ENCODE peak calls at places on chromosome 21, in seven cellular contexts. P is AG10803; F is HT1080; Z is GM03348; N is skeletal muscle cell; R is activated CD4-positive, alpha-beta memory T cell treated with anti-CD3 and anti-CD28 coated beads for 36 hours; Y is type B pancreatic cell. H is an unnamed sample.

GRCh38 chr21:38441153-38441552 is 57.1 kb downstream of the ERG start:
- DNase-seq in N (no peak), P (no peak), Y (no peak), F (no peak), Z (no peak), R (no peak), H (no peak)

GRCh38 chr21:46151261-46151988 is 4.0 kb downstream of the FTCD start:
- DNase-seq in F (no peak), R (peak), Y (peak), N (no peak), Z (no peak), P (no peak), H (no peak)

GRCh38 chr21:25963186-25963585 is 207.4 kb downstream of the APP start:
- DNase-seq in Y (no peak), F (peak), R (no peak), P (no peak), N (no peak), Z (no peak), H (no peak)

GRCh38 chr21:33208534-33208933 is 21.2 kb upstream of the IFNAR2 start:
- DNase-seq in P (no peak), Y (no peak), N (no peak), F (no peak), Z (no peak), R (no peak), H (no peak)

GRCh38 chr21:41361786-41362604 is at the start of gene MX2:
- DNase-seq in Z (peak), R (peak), F (peak), P (peak), Y (no peak), N (peak), H (peak)

GRCh38 chr21:41360072-41360821 is 1.6 kb upstream of the MX2 start:
- DNase-seq in Y (peak), N (peak), Z (peak), R (no peak), F (no peak), P (peak), H (no peak)

GRCh38 chr21:41639766-41640165 is 127.1 kb downstream of the RIPK4 start:
- DNase-seq in N (no peak), F (no peak), Y (no peak), R (no peak), P (no peak), Z (no peak), H (no peak)

GRCh38 chr21:29130234-29130993 is at the start of gene MAP3K7CL:
- DNase-seq in P (peak), N (peak), Y (no peak), R (no peak), F (peak), Z (peak), H (peak)

GRCh38 chr21:30257773-30258172 is 25.0 kb downstream of the KRTAP24-1 start:
- DNase-seq in Z (peak), P (peak), N (peak), Y (no peak), F (peak), R (no peak), H (peak)

GRCh38 chr21:38346286-38346685 is 89.5 kb downstream of the KCNJ15 start:
- DNase-seq in Y (no peak), P (no peak), R (no peak), F (no peak), N (no peak), Z (no peak), H (no peak)

GRCh38 chr21:27033467-27033866 is 66.6 kb upstream of the ADAMTS5 start:
- DNase-seq in N (no peak), P (no peak), Z (no peak), Y (no peak), R (no peak), F (no peak), H (no peak)

GRCh38 chr21:43333301-43334062 is 93.4 kb downstream of the SIK1 start:
- DNase-seq in F (peak), R (no peak), Z (peak), P (peak), N (peak), Y (no peak), H (no peak)

GRCh38 chr21:32921632-32922230 is 104.0 kb upstream of the OLIG2 start:
- DNase-seq in P (no peak), R (peak), Y (no peak), F (no peak), Z (no peak), N (no peak), H (no peak)

GRCh38 chr21:39141502-39141901 is 41.7 kb downstream of the PSMG1 start:
- DNase-seq in F (no peak), P (peak), N (no peak), R (no peak), Y (no peak), Z (peak), H (no peak)

GRCh38 chr21:44418108-44418875 is 37.0 kb upstream of the LRRC3 start:
- DNase-seq in N (no peak), Z (no peak), P (no peak), F (no peak), R (no peak), Y (peak), H (no peak)

GRCh38 chr21:30443226-30443625 is 3.2 kb downstream of the KRTAP15-1 start:
- DNase-seq in N (no peak), P (no peak), R (no peak), Y (no peak), F (no peak), Z (no peak), H (no peak)

GRCh38 chr21:25733859-25734653 is 648 bp downstream of the ATP5PF start:
- DNase-seq in Z (peak), R (peak), Y (peak), F (peak), N (no peak), P (peak), H (no peak)

GRCh38 chr21:42997053-42997452 is 22.7 kb downstream of the PKNOX1 start:
- DNase-seq in Y (no peak), N (peak), F (peak), P (peak), Z (peak), R (peak), H (peak)

GRCh38 chr21:42461185-42461520 is 34.9 kb downstream of the RSPH1 start:
- DNase-seq in Z (no peak), R (no peak), P (no peak), Y (no peak), N (no peak), F (no peak), H (no peak)

GRCh38 chr21:32426066-32426465 is 13.6 kb downstream of the EVA1C start:
- DNase-seq in N (no peak), Y (no peak), Z (no peak), P (no peak), F (no peak), R (no peak), H (no peak)

GRCh38 chr21:27206368-27206982 is 239.6 kb upstream of the ADAMTS5 start:
- DNase-seq in Y (no peak), N (no peak), Z (peak), F (peak), P (peak), R (no peak), H (no peak)

GRCh38 chr21:38841472-38841871 is 35.7 kb downstream of the ETS2 start:
- DNase-seq in Y (no peak), R (no peak), F (no peak), P (no peak), N (no peak), Z (no peak), H (no peak)

GRCh38 chr21:41482321-41482720 is 25.6 kb downstream of the TMPRSS2 start:
- DNase-seq in R (no peak), F (peak), P (peak), N (peak), Z (no peak), Y (no peak), H (no peak)

GRCh38 chr21:43991447-43991991 is 20.6 kb upstream of the TRAPPC10 start:
- DNase-seq in N (no peak), P (no peak), Z (no peak), Y (no peak), R (no peak), F (no peak), H (no peak)

GRCh38 chr21:45105906-45106485 is 31.6 kb downstream of the ADARB1 start:
- DNase-seq in P (no peak), F (no peak), R (no peak), N (no peak), Y (no peak), Z (no peak), H (no peak)

GRCh38 chr21:22993144-22993543 is 1994.9 kb downstream of the NCAM2 start:
- DNase-seq in Z (no peak), P (no peak), R (no peak), Y (no peak), F (no peak), N (no peak), H (no peak)

GRCh38 chr21:44303490-44303981 is 3.7 kb downstream of the PFKL start:
- DNase-seq in P (no peak), F (no peak), Y (no peak), N (no peak), Z (no peak), R (no peak), H (no peak)

GRCh38 chr21:34274001-34274400 is 89.8 kb upstream of the KCNE2 start:
- DNase-seq in P (peak), R (no peak), Z (peak), F (peak), N (peak), Y (no peak), H (no peak)

GRCh38 chr21:32173106-32173755 is 105.6 kb downstream of the MIS18A start:
- DNase-seq in Z (no peak), N (no peak), R (no peak), F (no peak), Y (no peak), P (peak), H (no peak)

GRCh38 chr21:38095220-38095619 is 161.6 kb upstream of the KCNJ15 start:
- DNase-seq in R (no peak), P (no peak), F (no peak), Y (no peak), N (no peak), Z (no peak), H (no peak)

GRCh38 chr21:43800566-43800965 is 11.2 kb downstream of the RRP1 start:
- DNase-seq in P (no peak), R (no peak), N (no peak), Z (no peak), F (no peak), Y (no peak), H (no peak)

GRCh38 chr21:35578831-35579470 is 481.4 kb downstream of the SETD4 start:
- DNase-seq in F (no peak), P (peak), R (peak), Z (no peak), Y (no peak), N (no peak), H (no peak)

H was measured in fibroblast of the conjunctiva.